ENCODE peak calls at places on chromosome X, in eight cellular contexts. D is CD4-positive, CD25-positive, alpha-beta regulatory T cell; L is tibial artery; S is K562; J is HCT116; M is hepatocyte; X is uterus; F is A549. Q is an unnamed sample. For H3K9me3 and H3K4me1, the result is how much of the 10 kb centered on the place peaks cover.

GRCh38 chrX:123563167-123563566 is 169.7 kb downstream of the THOC2 start:
- DNase-seq in D (no peak), L (no peak), S (no peak), J (no peak), M (no peak), X (no peak), F (no peak), Q (no peak)

GRCh38 chrX:101163166-101163565 is 56.4 kb upstream of the DRP2 start:
- DNase-seq in D (no peak), L (no peak), S (no peak), J (no peak), M (no peak), X (no peak), F (no peak), Q (no peak)

GRCh38 chrX:72365126-72365525 is 59.4 kb upstream of the CITED1 start:
- DNase-seq in D (no peak), L (no peak), S (no peak), J (no peak), M (no peak), X (no peak), F (no peak), Q (no peak)

GRCh38 chrX:119495734-119496520 is 27.7 kb downstream of the SLC25A5 start:
- DNase-seq in D (peak), L (no peak), S (no peak), J (no peak), M (no peak), X (no peak), F (peak), Q (no peak)

GRCh38 chrX:29231800-29232199 is 644.6 kb downstream of the IL1RAPL1 start:
- DNase-seq in D (no peak), L (no peak), S (no peak), J (no peak), M (no peak), X (no peak), F (peak), Q (no peak)

GRCh38 chrX:41024755-41025154 is 60.5 kb upstream of the USP9X start:
- DNase-seq in D (no peak), L (no peak), S (no peak), J (no peak), M (no peak), X (no peak), F (peak), Q (no peak)

GRCh38 chrX:101206471-101206870 is 13.1 kb upstream of the DRP2 start:
- DNase-seq in D (peak), L (no peak), S (peak), J (peak), M (peak), X (no peak), F (peak), Q (no peak)

GRCh38 chrX:110915120-110915519 is 119.5 kb upstream of the CHRDL1 start:
- DNase-seq in D (no peak), L (no peak), S (no peak), J (no peak), M (peak), X (no peak), F (no peak), Q (no peak)

GRCh38 chrX:96929036-96929435 is 45.3 kb downstream of the RPA4 start:
- DNase-seq in D (no peak), L (no peak), S (no peak), J (no peak), M (no peak), X (no peak), F (no peak), Q (no peak)

GRCh38 chrX:20313889-20314288 is 47.2 kb upstream of the RPS6KA3 start:
- DNase-seq in D (no peak), L (no peak), S (no peak), J (no peak), M (no peak), X (no peak), F (no peak), Q (no peak)

GRCh38 chrX:41148553-41148952 is 63.3 kb downstream of the USP9X start:
- DNase-seq in D (no peak), L (no peak), S (no peak), J (no peak), M (no peak), X (no peak), F (no peak), Q (no peak)

GRCh38 chrX:15679246-15679645 is 14.6 kb upstream of the CLTRN start:
- DNase-seq in D (no peak), L (no peak), S (no peak), J (no peak), M (no peak), X (peak), F (no peak), Q (no peak)

GRCh38 chrX:31060013-31060412 is 11.8 kb downstream of the FTHL17 start:
- DNase-seq in D (no peak), L (no peak), S (no peak), J (no peak), M (no peak), X (no peak), F (no peak), Q (no peak)

GRCh38 chrX:55908685-55909212 is 191.2 kb downstream of the RRAGB start:
- DNase-seq in D (no peak), L (peak), S (peak), J (no peak), M (peak), X (no peak), F (peak), Q (no peak)

GRCh38 chrX:132710756-132711155 is 221.9 kb upstream of the MBNL3 start:
- DNase-seq in D (no peak), L (no peak), S (no peak), J (no peak), M (no peak), X (no peak), F (no peak), Q (no peak)

GRCh38 chrX:136880003-136880451 is 498 bp downstream of the RBMX start:
- DNase-seq in D (peak), L (no peak), S (peak), J (no peak), M (no peak), X (peak), F (peak), Q (no peak)

GRCh38 chrX:151698485-151698884 is 3.2 kb downstream of the PRRG3 start:
- DNase-seq in D (no peak), L (no peak), S (no peak), J (no peak), M (no peak), X (no peak), F (no peak), Q (no peak)

GRCh38 chrX:100829730-100830129 is 9.5 kb downstream of the CSTF2 start:
- DNase-seq in D (peak), L (no peak), S (no peak), J (no peak), M (no peak), X (no peak), F (no peak), Q (no peak)

GRCh38 chrX:139475432-139475831 is 55.1 kb upstream of the F9 start:
- DNase-seq in D (no peak), L (no peak), S (no peak), J (no peak), M (no peak), X (no peak), F (no peak), Q (no peak)

GRCh38 chrX:108165349-108166111 is 74.0 kb downstream of the ATG4A start:
- DNase-seq in D (no peak), L (no peak), S (peak), J (peak), M (peak), X (peak), F (peak), Q (no peak)

GRCh38 chrX:14497184-14497666 is 32.1 kb upstream of the GLRA2 start:
- DNase-seq in D (peak), L (peak), S (no peak), J (no peak), M (no peak), X (no peak), F (no peak), Q (no peak)

GRCh38 chrX:149830192-149830873 is 48.6 kb downstream of the MAGEA9 start:
- DNase-seq in D (peak), L (no peak), S (no peak), J (no peak), M (peak), X (no peak), F (no peak), Q (no peak)

GRCh38 chrX:119488749-119489148 is 20.5 kb downstream of the SLC25A5 start:
- DNase-seq in D (peak), L (peak), S (peak), J (no peak), M (peak), X (peak), F (peak), Q (no peak)

GRCh38 chrX:361231-362145 is 25.2 kb downstream of the PPP2R3B start:
- DNase-seq in D (no peak), L (no peak), S (no peak), J (no peak), M (no peak), X (no peak), F (no peak), Q (no peak)

GRCh38 chrX:124406294-124407013 is 60.1 kb downstream of the SH2D1A start:
- DNase-seq in D (peak), L (peak), S (peak), J (peak), M (peak), X (no peak), F (peak), Q (peak)

GRCh38 chrX:51804741-51805140 is 61.5 kb downstream of the GSPT2 start:
- DNase-seq in D (no peak), L (no peak), S (no peak), J (no peak), M (no peak), X (no peak), F (peak), Q (no peak)

GRCh38 chrX:68684291-68684918 is 36.9 kb downstream of the STARD8 start:
- DNase-seq in D (no peak), L (peak), S (peak), J (no peak), M (no peak), X (peak), F (no peak), Q (peak)

GRCh38 chrX:136310411-136310810 is 9.6 kb downstream of the ADGRG4 start:
- DNase-seq in D (no peak), L (no peak), S (peak), J (no peak), M (no peak), X (no peak), F (peak), Q (no peak)

DNA sequence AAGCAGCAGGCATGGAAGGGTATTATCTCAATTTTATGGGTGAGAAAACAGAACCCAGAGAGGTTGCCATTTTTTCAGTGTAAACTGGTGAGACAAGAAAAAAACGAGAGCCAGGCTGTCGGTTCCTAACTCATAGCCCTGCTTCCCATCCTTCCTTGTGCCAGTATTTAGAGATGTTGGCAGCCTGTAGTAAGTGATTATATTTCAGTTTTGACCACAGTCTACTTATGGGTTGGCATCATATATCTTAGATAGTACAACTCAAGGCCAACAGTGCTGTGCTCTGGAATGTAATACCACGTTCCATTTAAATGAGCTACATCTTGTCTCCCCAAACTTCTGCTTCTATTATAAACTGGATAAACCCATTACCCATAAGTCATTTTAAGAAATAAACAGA is 40.8 kb downstream of the XK start:
- DNase-seq in D (no peak), L (no peak), S (no peak), J (no peak), M (no peak), X (no peak), F (no peak), Q (no peak)
- H3K9me3 ChIP-seq in D (under half), L (under half), S (under half), J (under half), M (under half), X (under half), F (under half), Q (under half)

DNA sequence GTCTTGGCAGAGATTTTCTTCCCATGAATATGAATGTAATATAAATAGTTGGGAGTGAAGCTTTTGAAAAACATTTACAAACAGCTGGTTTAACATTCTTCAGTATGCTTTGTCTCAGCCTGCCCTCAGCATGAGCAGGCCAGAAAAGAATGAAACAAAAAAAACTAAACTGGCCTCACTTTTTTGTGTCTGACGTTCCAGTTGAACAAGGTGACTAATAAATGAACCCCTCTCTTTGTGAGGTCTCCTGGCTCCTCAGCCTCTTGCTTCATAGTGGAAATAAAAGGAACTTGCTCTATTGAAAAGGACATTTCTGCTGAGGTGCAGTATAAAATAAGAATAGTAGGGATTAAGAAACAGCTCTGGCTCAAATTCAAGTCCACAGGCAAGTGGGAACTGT is 9.4 kb downstream of the CHST7 start:
- DNase-seq in D (no peak), L (no peak), S (no peak), J (no peak), M (no peak), X (peak), F (peak), Q (no peak)
- H3K4me1 ChIP-seq in D (under half), L (half or more), S (under half), J (half or more), M (under half), X (under half), F (half or more), Q (under half)

DNA sequence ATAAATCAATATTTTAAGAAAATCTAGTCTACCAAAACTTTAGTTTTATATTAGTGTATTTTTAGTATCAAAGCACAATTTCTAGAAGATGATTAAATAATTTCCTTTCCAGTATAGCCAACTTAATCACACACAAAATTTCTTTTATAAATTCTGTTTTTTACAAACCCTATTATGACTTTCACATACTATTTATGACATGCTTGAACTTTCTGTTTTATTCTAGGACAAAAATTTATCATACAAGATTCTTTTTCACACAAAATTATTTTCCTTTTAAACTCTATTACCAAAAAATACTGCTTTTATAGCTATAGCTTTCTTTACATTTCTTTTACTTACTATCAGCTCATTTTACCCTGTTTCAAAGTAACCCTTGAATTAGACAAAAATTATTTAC is 149.5 kb downstream of the OR13H1 start:
- DNase-seq in D (no peak), L (no peak), S (no peak), J (no peak), M (no peak), X (no peak), F (no peak), Q (no peak)
- H3K9me3 ChIP-seq in D (under half), L (under half), S (under half), J (under half), M (under half), X (under half), F (under half), Q (under half)

DNA sequence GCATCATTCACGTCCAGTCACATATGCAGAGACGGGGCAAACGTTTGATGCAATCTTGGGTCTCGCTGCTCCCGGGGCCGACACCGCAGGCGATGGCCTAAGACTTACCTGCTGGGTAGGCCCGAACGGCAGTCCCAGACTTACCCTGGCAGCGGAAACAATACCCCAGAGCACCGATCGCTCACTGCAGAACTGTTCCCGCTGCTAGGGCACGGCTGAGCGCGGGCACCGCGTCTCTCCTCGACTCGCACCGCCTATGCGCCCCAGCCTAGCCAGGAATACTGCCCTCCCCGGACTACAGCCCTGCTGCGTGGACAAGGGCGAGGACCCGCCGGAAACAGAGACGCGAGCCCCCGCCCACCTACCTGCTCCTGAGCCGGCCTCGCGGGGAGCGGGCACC is 86.2 kb downstream of the HPRT1 start:
- DNase-seq in D (no peak), L (no peak), S (no peak), J (no peak), M (no peak), X (no peak), F (no peak), Q (peak)
- H3K4me1 ChIP-seq in D (under half), L (under half), S (under half), J (under half), M (under half), X (under half), F (half or more), Q (under half)

DNA sequence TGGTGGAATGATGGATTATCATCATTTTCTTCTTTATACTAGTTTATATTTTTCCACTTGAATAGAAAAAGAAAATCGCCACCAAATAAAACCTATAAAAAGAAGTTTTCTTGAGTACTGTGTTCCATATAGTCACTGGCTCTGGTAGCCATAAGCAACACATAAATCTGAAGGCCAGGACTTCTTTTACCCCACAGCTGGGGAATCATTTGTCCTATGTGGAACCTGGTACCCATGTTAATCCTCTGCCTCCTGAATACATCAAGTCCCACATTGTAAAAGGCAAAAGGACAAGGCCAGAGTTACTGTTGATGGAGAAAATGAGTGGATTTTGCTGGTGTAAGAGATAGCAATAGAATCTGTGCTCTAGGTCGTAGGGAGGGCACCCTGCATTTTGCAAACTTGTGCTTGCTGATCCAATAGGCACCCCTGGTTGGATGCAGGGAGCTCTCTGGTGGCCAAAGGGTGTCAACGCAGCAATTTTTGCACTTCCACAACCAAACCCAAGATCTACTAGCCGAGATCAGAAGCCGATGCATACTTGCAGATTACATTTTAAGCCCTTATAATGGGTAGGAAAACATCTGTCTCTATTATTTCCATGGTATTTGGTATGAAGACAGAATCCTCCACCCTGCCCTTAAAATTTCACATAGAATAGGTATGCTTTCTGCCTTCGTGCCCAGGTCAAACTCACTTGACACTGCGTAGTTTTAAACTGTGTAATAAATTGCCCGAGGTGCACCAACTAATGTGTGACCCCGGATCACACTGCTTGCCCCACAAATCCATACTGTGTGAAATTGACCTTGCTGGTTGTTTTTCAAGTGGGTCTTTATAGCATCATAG is 146.2 kb upstream of the SCML1 start:
- DNase-seq in D (no peak), L (peak), S (peak), J (peak), M (peak), X (peak), F (peak), Q (peak)
- H3K9me3 ChIP-seq in D (under half), L (under half), S (under half), J (under half), M (under half), X (under half), F (under half), Q (under half)

DNA sequence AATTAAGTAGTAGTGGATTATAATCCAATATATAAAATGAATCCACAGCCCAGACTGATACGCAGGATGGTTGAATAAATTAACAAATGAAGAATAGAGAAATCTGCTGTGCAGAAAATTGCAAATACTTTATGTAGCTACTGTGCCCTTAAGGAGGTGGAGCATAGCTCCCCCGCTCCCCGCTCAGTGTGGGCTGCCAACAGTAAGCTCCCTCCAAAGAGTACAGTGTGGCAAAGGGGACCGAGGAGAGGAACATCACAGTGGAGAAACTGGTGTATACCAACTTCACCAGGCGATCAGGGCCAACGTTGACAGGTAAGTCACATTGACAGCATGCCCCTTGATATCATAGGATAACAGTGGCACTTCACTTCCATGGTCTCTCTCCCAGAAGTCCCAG is 57.9 kb upstream of the CLDN34 start:
- DNase-seq in D (no peak), L (no peak), S (no peak), J (no peak), M (no peak), X (no peak), F (no peak), Q (no peak)
- H3K4me1 ChIP-seq in D (under half), L (under half), S (under half), J (under half), M (under half), X (under half), F (under half), Q (under half)

DNA sequence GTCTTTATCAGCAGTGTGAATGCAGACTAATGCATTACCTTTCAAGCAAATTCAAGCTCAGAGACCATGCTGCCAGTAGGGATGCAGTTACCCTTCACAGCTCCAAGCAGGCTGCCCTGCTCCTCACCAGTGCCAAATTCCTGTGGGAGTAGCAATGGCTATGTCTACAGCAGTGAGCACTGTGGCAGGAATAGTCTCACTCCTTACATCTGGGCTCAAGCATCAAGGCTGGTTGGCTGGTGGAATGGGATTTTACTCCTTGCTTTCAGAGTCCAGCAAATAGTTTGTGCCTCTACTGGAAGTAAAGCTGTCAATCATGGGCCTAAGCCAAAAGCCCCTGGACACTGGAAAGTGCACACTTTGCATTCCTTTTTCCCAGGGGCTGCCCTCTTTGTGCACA is 1030.8 kb downstream of the SH3BGRL start:
- DNase-seq in D (no peak), L (no peak), S (no peak), J (no peak), M (no peak), X (no peak), F (no peak), Q (no peak)
- H3K9me3 ChIP-seq in D (under half), L (under half), S (under half), J (under half), M (under half), X (under half), F (under half), Q (under half)

Q was measured in right atrium auricular region.